ENCODE peak calls at places on chromosomes 7 and 10, in eight cellular contexts. J is fibroblast of lung, Q is GM23338, S is PC-3, A is left ventricle myocardium inferior, D is spleen, M is type B pancreatic cell, G is psoas muscle. B is an unnamed sample.

GRCh38 chr10:76397210-76397881 is 965.9 kb downstream of the LRMDA start:
- DNase-seq in J (peak), Q (no peak), S (no peak), A (peak), D (no peak), M (no peak), G (peak), B (no peak)

GRCh38 chr7:16422917-16423316 is 1.6 kb upstream of the CRPPA start:
- DNase-seq in J (no peak), Q (peak), S (no peak), A (no peak), D (no peak), M (no peak), G (no peak), B (no peak)

GRCh38 chr10:613217-613616 is 76.3 kb downstream of the DIP2C start:
- DNase-seq in J (no peak), Q (peak), S (peak), A (peak), D (peak), M (no peak), G (no peak), B (no peak)

GRCh38 chr7:99623091-99623693 is 6.4 kb downstream of the ZSCAN25 start:
- DNase-seq in J (peak), Q (no peak), S (no peak), A (no peak), D (no peak), M (peak), G (no peak), B (peak)

GRCh38 chr7:409344-410281 is 110.0 kb downstream of the PDGFA start:
- DNase-seq in J (no peak), Q (no peak), S (no peak), A (peak), D (peak), M (no peak), G (peak), B (no peak)

GRCh38 chr7:151863386-151864079 is 13.4 kb downstream of the PRKAG2 start:
- DNase-seq in J (no peak), Q (peak), S (no peak), A (no peak), D (peak), M (no peak), G (no peak), B (no peak)

GRCh38 chr7:105828141-105828540 is 48.3 kb downstream of the ATXN7L1 start:
- DNase-seq in J (no peak), Q (no peak), S (no peak), A (no peak), D (no peak), M (no peak), G (no peak), B (no peak)

GRCh38 chr7:137801003-137801402 is 45.8 kb downstream of the DGKI start:
- DNase-seq in J (peak), Q (no peak), S (peak), A (no peak), D (no peak), M (no peak), G (no peak), B (peak)

GRCh38 chr7:68963547-68963946 is 634.7 kb upstream of the AUTS2 start:
- DNase-seq in J (peak), Q (no peak), S (no peak), A (no peak), D (no peak), M (no peak), G (no peak), B (peak)

GRCh38 chr10:133165556-133166503 is 5.8 kb downstream of the KNDC1 start:
- DNase-seq in J (no peak), Q (no peak), S (no peak), A (no peak), D (no peak), M (no peak), G (peak), B (no peak)

GRCh38 chr10:43315535-43316245 is 48.8 kb upstream of the RASGEF1A start:
- DNase-seq in J (no peak), Q (peak), S (no peak), A (no peak), D (no peak), M (no peak), G (no peak), B (no peak)

GRCh38 chr10:75870039-75870645 is 438.7 kb downstream of the LRMDA start:
- DNase-seq in J (no peak), Q (no peak), S (no peak), A (no peak), D (no peak), M (no peak), G (no peak), B (no peak)

GRCh38 chr7:144403649-144404061 is at the start of gene NOBOX:
- DNase-seq in J (no peak), Q (no peak), S (no peak), A (no peak), D (no peak), M (peak), G (no peak), B (no peak)

GRCh38 chr10:110495731-110496552 is 1.8 kb upstream of the DUSP5 start:
- DNase-seq in J (peak), Q (peak), S (peak), A (peak), D (peak), M (no peak), G (peak), B (peak)

GRCh38 chr10:46557319-46558140 is 1.1 kb upstream of the GPRIN2 start:
- DNase-seq in J (no peak), Q (peak), S (no peak), A (peak), D (peak), M (peak), G (peak), B (peak)

GRCh38 chr10:1360011-1360580 is 303.9 kb downstream of the WDR37 start:
- DNase-seq in J (no peak), Q (peak), S (no peak), A (no peak), D (no peak), M (no peak), G (no peak), B (no peak)

GRCh38 chr10:21494221-21495001 is 31.1 kb downstream of the SKIDA1 start:
- DNase-seq in J (peak), Q (peak), S (no peak), A (peak), D (peak), M (peak), G (peak), B (no peak)

GRCh38 chr10:47401874-47402645 is 18.0 kb upstream of the ZNF488 start:
- DNase-seq in J (no peak), Q (no peak), S (no peak), A (no peak), D (peak), M (peak), G (no peak), B (no peak)

GRCh38 chr7:42107484-42107883 is 129.5 kb downstream of the GLI3 start:
- DNase-seq in J (peak), Q (peak), S (peak), A (no peak), D (no peak), M (no peak), G (no peak), B (no peak)

GRCh38 chr7:48298779-48299178 is 127.5 kb downstream of the ABCA13 start:
- DNase-seq in J (peak), Q (no peak), S (peak), A (no peak), D (no peak), M (no peak), G (no peak), B (peak)

DNA sequence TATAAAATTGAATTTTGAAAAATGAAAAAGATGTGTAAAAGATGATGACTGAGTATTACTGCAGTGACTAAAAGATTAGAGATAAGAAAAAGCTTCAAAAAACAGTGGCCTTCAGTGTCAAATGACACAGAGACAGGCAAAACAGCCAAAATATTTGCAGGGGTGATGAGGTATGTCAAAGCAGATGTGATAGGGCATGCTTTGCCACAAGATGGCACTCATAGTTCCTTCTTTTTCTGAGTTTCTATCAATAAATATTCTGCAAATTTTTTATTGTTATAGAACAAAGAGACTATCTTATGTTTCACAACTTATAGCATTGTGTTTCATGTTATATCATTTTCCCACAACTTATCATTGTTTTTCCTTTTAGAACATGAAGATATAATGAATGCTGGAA is 344.1 kb upstream of the HPS1 start:
- DNase-seq in J (no peak), Q (peak), S (peak), A (no peak), D (no peak), M (no peak), G (no peak), B (peak)
- TF ChIP-seq CTCF in J (peak), Q (peak), S (peak), A (peak), D (peak), M (peak), G (no peak), B (peak)

GRCh38 chr10:72332423-72333110 is 22.2 kb downstream of the DNAJB12 start:
- DNase-seq in J (no peak), Q (no peak), S (no peak), A (no peak), D (no peak), M (no peak), G (no peak), B (no peak)

GRCh38 chr10:72330059-72330426 is 24.7 kb downstream of the DNAJB12 start:
- DNase-seq in J (no peak), Q (no peak), S (no peak), A (no peak), D (no peak), M (no peak), G (no peak), B (no peak)

GRCh38 chr10:72333111-72334012 is 21.4 kb downstream of the DNAJB12 start:
- DNase-seq in J (no peak), Q (no peak), S (no peak), A (peak), D (peak), M (no peak), G (no peak), B (no peak)

GRCh38 chr10:72329290-72330058 is 25.2 kb downstream of the DNAJB12 start:
- DNase-seq in J (no peak), Q (no peak), S (no peak), A (no peak), D (peak), M (no peak), G (no peak), B (no peak)

DNA sequence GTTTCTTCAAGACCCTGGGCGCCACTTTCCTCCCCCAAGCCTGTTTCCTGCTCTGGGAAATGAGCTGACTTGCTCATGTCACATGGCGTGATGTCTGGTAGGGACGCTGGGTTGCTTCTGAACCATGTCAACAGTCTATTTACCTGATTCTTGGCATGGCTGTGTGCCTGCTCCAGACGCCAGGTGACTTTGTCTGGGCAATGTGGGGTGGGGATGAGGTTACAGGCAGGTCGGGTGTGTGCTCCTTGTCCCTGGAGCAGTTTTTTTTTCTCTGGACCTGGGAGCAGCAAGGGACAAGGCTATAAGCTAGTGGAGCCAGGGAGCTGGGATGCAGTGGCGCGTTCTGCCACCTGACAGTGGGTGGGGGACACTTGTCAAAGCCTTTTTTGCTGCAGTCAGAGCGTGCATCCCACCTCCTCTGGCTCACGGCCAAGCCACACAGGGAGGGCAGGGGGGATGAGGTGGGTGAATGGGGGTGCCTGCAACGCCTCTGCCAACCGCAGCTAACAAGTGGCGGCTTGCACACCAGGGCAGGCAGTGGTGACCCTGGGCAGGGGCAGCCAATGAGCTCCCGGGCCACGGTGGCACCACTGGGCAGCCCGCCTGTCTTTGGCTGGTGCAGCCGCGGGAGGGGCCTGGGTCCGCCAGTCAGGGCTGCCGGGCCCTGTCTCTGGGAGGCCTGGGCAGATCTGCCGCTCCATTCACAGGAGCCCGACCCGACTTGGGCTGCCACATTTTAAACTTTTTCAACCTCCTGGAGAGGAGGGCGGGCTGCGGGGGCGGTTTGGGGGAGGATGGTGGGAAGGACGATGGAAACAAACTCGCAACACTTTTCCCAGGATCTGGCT is 22.9 kb downstream of the DNAJB12 start:
- DNase-seq in J (peak), Q (peak), S (peak), A (peak), D (peak), M (no peak), G (peak), B (no peak)
- TF ChIP-seq CTCF in J (peak), Q (no peak), S (no peak), A (peak), D (peak), M (peak), G (peak), B (no peak)

DNA sequence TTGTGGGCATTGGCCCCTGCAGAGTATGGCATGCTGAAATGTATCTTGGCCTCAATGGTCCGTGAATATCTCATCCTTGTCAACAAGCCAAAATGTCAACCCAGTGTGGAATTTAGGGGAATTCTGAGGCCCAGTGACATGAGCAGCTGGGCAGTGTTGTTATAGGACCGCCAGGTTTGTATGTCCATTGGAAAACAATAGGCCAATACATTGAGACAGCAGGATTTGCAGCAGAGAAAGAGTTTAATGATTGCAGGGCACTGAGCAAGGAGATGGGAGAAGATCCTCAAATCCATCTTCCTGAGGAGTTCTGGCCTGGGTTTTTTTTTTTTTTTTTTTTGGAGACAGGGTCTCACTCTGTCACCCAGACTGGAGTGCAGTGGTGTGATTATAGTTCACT is 95.7 kb upstream of the BAIAP2L1 start:
- DNase-seq in J (no peak), Q (no peak), S (no peak), A (no peak), D (no peak), M (no peak), G (no peak), B (no peak)
- TF ChIP-seq CTCF in J (no peak), Q (no peak), S (no peak), A (no peak), D (no peak), M (no peak), G (no peak), B (no peak)

GRCh38 chr10:28532509-28533314 is at the start of gene WAC:
- DNase-seq in J (peak), Q (peak), S (peak), A (peak), D (peak), M (peak), G (peak), B (peak)
- TF ChIP-seq CTCF in J (no peak), Q (no peak), S (no peak), A (no peak), D (peak), M (peak), G (no peak), B (peak)

GRCh38 chr7:45921699-45922519 is 837 bp upstream of the IGFBP3 start:
- DNase-seq in J (peak), Q (peak), S (peak), A (peak), D (no peak), M (peak), G (peak), B (peak)
- TF ChIP-seq CTCF in J (peak), Q (peak), S (peak), A (peak), D (peak), M (peak), G (peak), B (peak)

DNA sequence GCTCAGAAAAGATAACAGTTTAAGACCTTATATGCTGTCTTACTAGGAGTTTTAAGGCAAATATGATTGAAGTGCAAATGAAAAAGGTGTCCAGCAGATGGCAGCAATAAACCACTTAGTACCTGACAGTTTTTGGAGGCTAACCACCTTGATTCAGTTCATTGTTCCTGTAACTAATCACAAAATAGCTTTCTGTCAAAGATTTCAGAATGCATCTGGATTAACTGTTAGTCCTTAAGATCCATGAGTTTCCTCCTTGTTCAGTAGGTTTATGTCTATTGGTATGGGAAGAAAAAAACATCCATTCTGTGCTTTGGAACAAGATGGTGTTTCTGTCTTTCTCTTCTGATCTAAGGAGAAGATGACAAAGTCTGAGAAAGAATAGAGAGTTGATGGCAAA is 46.6 kb downstream of the CCSER2 start:
- DNase-seq in J (peak), Q (peak), S (peak), A (no peak), D (no peak), M (no peak), G (no peak), B (peak)
- TF ChIP-seq CTCF in J (peak), Q (peak), S (peak), A (peak), D (peak), M (peak), G (peak), B (peak)

GRCh38 chr10:59553127-59553649 is 156.5 kb downstream of the SLC16A9 start:
- DNase-seq in J (no peak), Q (peak), S (no peak), A (no peak), D (no peak), M (no peak), G (no peak), B (no peak)
- TF ChIP-seq CTCF in J (no peak), Q (no peak), S (no peak), A (no peak), D (no peak), M (no peak), G (no peak), B (no peak)

DNA sequence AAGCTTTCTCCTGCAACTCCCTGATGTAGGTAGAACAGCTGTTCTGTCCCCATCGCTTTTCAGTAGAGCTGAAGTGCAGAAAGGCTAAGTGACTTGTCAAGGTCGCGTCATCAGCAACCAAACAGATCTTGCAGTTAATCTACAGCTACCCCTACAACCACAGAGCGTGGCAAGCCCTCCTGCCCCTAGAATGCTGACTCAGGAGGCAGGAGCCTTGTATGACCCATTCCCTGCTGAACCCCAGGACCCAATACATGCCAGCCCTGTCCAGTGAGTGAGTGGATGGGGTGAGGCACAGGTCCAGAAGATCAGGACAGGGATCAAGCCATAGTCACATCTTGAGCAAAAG is 26.6 kb upstream of the GJD4 start:
- DNase-seq in J (no peak), Q (no peak), S (no peak), A (no peak), D (no peak), M (no peak), G (no peak), B (no peak)
- TF ChIP-seq CTCF in J (no peak), Q (no peak), S (no peak), A (no peak), D (no peak), M (no peak), G (no peak), B (no peak)

B was measured in HFFc6.